ENCODE peak calls at places on chromosomes 12 and 14, in nine cellular contexts. T, E, J, H, S, L, D, I and Q are unnamed samples.

GRCh38 chr12:122721057-122721545 is 4.5 kb upstream of the HCAR3 start:
- DNase-seq in J (peak; percentile 26), L (no peak), E (peak; percentile 39), H (no peak), T (no peak), D (no peak), I (no peak), S (no peak), Q (no peak)

GRCh38 chr12:95700316-95700785 is 90.2 kb downstream of the NTN4 start:
- DNase-seq in S (no peak), H (no peak), T (no peak), D (no peak), E (peak; percentile 89), J (peak; percentile 8), L (peak; percentile 3), I (no peak), Q (peak; percentile 0)

GRCh38 chr12:131965073-131965472 is 15.3 kb downstream of the EP400 start:
- DNase-seq in H (no peak), D (no peak), T (no peak), L (no peak), I (no peak), E (no peak), J (no peak), S (no peak), Q (no peak)

GRCh38 chr12:65918057-65918456 is 93.8 kb downstream of the HMGA2 start:
- DNase-seq in E (no peak), H (no peak), D (no peak), J (no peak), T (no peak), S (no peak), L (no peak), I (no peak), Q (no peak)

GRCh38 chr14:104356738-104357688 is 218.6 kb downstream of the KIF26A start:
- DNase-seq in S (no peak), D (no peak), I (no peak), T (no peak), L (no peak), H (no peak), E (no peak), J (no peak), Q (no peak)

GRCh38 chr14:58535084-58535483 is 102.7 kb upstream of the DACT1 start:
- DNase-seq in S (no peak), D (no peak), E (peak; percentile 11), T (no peak), I (no peak), J (no peak), H (no peak), L (no peak), Q (no peak)

GRCh38 chr12:65275627-65276026 is 2.9 kb upstream of the MSRB3 start:
- DNase-seq in L (no peak), J (no peak), I (no peak), H (no peak), E (no peak), D (no peak), S (no peak), T (no peak), Q (no peak)

GRCh38 chr12:111367661-111368221 is 1.2 kb downstream of the PHETA1 start:
- DNase-seq in E (peak; percentile 46), S (no peak), L (no peak), H (no peak), D (no peak), J (no peak), I (no peak), T (no peak), Q (no peak)

GRCh38 chr14:92316937-92317336 is 6.0 kb upstream of the SLC24A4 start:
- DNase-seq in J (peak; percentile 38), L (no peak), H (no peak), E (no peak), D (no peak), T (peak; percentile 34), I (no peak), S (no peak), Q (no peak)

GRCh38 chr12:120598674-120599463 is 17.7 kb upstream of the POP5 start:
- DNase-seq in L (no peak), J (no peak), H (no peak), S (no peak), E (peak; percentile 94), I (no peak), D (no peak), T (peak; percentile 37), Q (no peak)